ENCODE peak calls at places on chromosome 3, in eight cellular contexts. One of them, this sample, is unnamed.

GRCh38 chr3:170862618-170863374 is 7.2 kb downstream of the RPL22L1 start:
- DNase-seq in A549: no peak
- DNase-seq in fibroblast of pulmonary artery: peak
- DNase-seq in body of pancreas: no peak
- DNase-seq in astrocyte of the cerebellum: no peak
- DNase-seq in fibroblast of lung: peak
- DNase-seq in HL-60: no peak
- DNase-seq in cardiac fibroblast: peak
- DNase-seq in this sample: no peak

GRCh38 chr3:1528621-1529020 is 435.8 kb downstream of the CNTN6 start:
- DNase-seq in cardiac fibroblast: no peak
- DNase-seq in A549: no peak
- DNase-seq in HL-60: no peak
- DNase-seq in fibroblast of lung: no peak
- DNase-seq in body of pancreas: no peak
- DNase-seq in fibroblast of pulmonary artery: no peak
- DNase-seq in astrocyte of the cerebellum: no peak
- DNase-seq in this sample: no peak

GRCh38 chr3:193732391-193732790 is 139.4 kb downstream of the OPA1 start:
- DNase-seq in cardiac fibroblast: peak
- DNase-seq in fibroblast of lung: peak
- DNase-seq in body of pancreas: no peak
- DNase-seq in A549: peak
- DNase-seq in HL-60: no peak
- DNase-seq in fibroblast of pulmonary artery: peak
- DNase-seq in astrocyte of the cerebellum: peak
- DNase-seq in this sample: no peak

GRCh38 chr3:188362405-188362831 is 208.5 kb downstream of the LPP start:
- DNase-seq in cardiac fibroblast: peak
- DNase-seq in A549: peak
- DNase-seq in astrocyte of the cerebellum: peak
- DNase-seq in fibroblast of lung: peak
- DNase-seq in fibroblast of pulmonary artery: peak
- DNase-seq in HL-60: no peak
- DNase-seq in body of pancreas: no peak
- DNase-seq in this sample: no peak

GRCh38 chr3:126908752-126909275 is 74.1 kb upstream of the PLXNA1 start:
- DNase-seq in HL-60: no peak
- DNase-seq in astrocyte of the cerebellum: no peak
- DNase-seq in fibroblast of pulmonary artery: no peak
- DNase-seq in cardiac fibroblast: no peak
- DNase-seq in A549: no peak
- DNase-seq in body of pancreas: no peak
- DNase-seq in fibroblast of lung: no peak
- DNase-seq in this sample: no peak

GRCh38 chr3:113117511-113118302 is 93.7 kb upstream of the BOC start:
- DNase-seq in fibroblast of pulmonary artery: peak
- DNase-seq in body of pancreas: no peak
- DNase-seq in HL-60: no peak
- DNase-seq in fibroblast of lung: peak
- DNase-seq in cardiac fibroblast: peak
- DNase-seq in A549: no peak
- DNase-seq in astrocyte of the cerebellum: no peak
- DNase-seq in this sample: no peak

GRCh38 chr3:143573904-143574303 is 274.4 kb downstream of the SLC9A9 start:
- DNase-seq in A549: no peak
- DNase-seq in HL-60: no peak
- DNase-seq in fibroblast of pulmonary artery: no peak
- DNase-seq in astrocyte of the cerebellum: no peak
- DNase-seq in cardiac fibroblast: no peak
- DNase-seq in body of pancreas: no peak
- DNase-seq in fibroblast of lung: no peak
- DNase-seq in this sample: no peak

GRCh38 chr3:146581877-146582508 is 23.2 kb downstream of the PLSCR5 start:
- DNase-seq in fibroblast of pulmonary artery: peak
- DNase-seq in astrocyte of the cerebellum: no peak
- DNase-seq in fibroblast of lung: no peak
- DNase-seq in cardiac fibroblast: peak
- DNase-seq in HL-60: peak
- DNase-seq in A549: no peak
- DNase-seq in body of pancreas: no peak
- DNase-seq in this sample: no peak

GRCh38 chr3:100575704-100576103 is 33.7 kb upstream of the ADGRG7 start:
- DNase-seq in A549: no peak
- DNase-seq in cardiac fibroblast: no peak
- DNase-seq in fibroblast of pulmonary artery: no peak
- DNase-seq in HL-60: no peak
- DNase-seq in fibroblast of lung: no peak
- DNase-seq in astrocyte of the cerebellum: no peak
- DNase-seq in body of pancreas: no peak
- DNase-seq in this sample: no peak

GRCh38 chr3:29430558-29430971 is 149.7 kb downstream of the RBMS3 start:
- DNase-seq in fibroblast of lung: peak
- DNase-seq in astrocyte of the cerebellum: peak
- DNase-seq in cardiac fibroblast: peak
- DNase-seq in fibroblast of pulmonary artery: peak
- DNase-seq in HL-60: no peak
- DNase-seq in A549: no peak
- DNase-seq in body of pancreas: no peak
- DNase-seq in this sample: no peak

GRCh38 chr3:75171632-75172230 is 492.4 kb upstream of the FRG2C start:
- DNase-seq in body of pancreas: no peak
- DNase-seq in fibroblast of pulmonary artery: peak
- DNase-seq in cardiac fibroblast: peak
- DNase-seq in astrocyte of the cerebellum: no peak
- DNase-seq in A549: no peak
- DNase-seq in fibroblast of lung: peak
- DNase-seq in HL-60: no peak
- DNase-seq in this sample: no peak

GRCh38 chr3:153970735-153971347 is 150.3 kb upstream of the ARHGEF26 start:
- DNase-seq in HL-60: no peak
- DNase-seq in cardiac fibroblast: peak
- DNase-seq in astrocyte of the cerebellum: peak
- DNase-seq in A549: peak
- DNase-seq in fibroblast of lung: peak
- DNase-seq in body of pancreas: no peak
- DNase-seq in fibroblast of pulmonary artery: peak
- DNase-seq in this sample: no peak

GRCh38 chr3:632571-633170 is 436.1 kb downstream of the CHL1 start:
- DNase-seq in body of pancreas: peak
- DNase-seq in fibroblast of lung: peak
- DNase-seq in HL-60: peak
- DNase-seq in cardiac fibroblast: peak
- DNase-seq in A549: peak
- DNase-seq in astrocyte of the cerebellum: peak
- DNase-seq in fibroblast of pulmonary artery: peak
- DNase-seq in this sample: peak

GRCh38 chr3:30852833-30853232 is 41.6 kb downstream of the GADL1 start:
- DNase-seq in fibroblast of pulmonary artery: no peak
- DNase-seq in cardiac fibroblast: no peak
- DNase-seq in fibroblast of lung: no peak
- DNase-seq in HL-60: no peak
- DNase-seq in A549: no peak
- DNase-seq in astrocyte of the cerebellum: no peak
- DNase-seq in body of pancreas: no peak
- DNase-seq in this sample: no peak

GRCh38 chr3:105904251-105904650 is 35.4 kb upstream of the CBLB start:
- DNase-seq in astrocyte of the cerebellum: no peak
- DNase-seq in body of pancreas: no peak
- DNase-seq in fibroblast of lung: no peak
- DNase-seq in fibroblast of pulmonary artery: peak
- DNase-seq in A549: no peak
- DNase-seq in HL-60: no peak
- DNase-seq in cardiac fibroblast: no peak
- DNase-seq in this sample: no peak

GRCh38 chr3:105906345-105906744 is 37.5 kb upstream of the CBLB start:
- DNase-seq in body of pancreas: no peak
- DNase-seq in astrocyte of the cerebellum: no peak
- DNase-seq in fibroblast of lung: peak
- DNase-seq in fibroblast of pulmonary artery: no peak
- DNase-seq in HL-60: no peak
- DNase-seq in cardiac fibroblast: no peak
- DNase-seq in A549: no peak
- DNase-seq in this sample: no peak

GRCh38 chr3:105905328-105905727 is 36.5 kb upstream of the CBLB start:
- DNase-seq in HL-60: no peak
- DNase-seq in fibroblast of pulmonary artery: peak
- DNase-seq in cardiac fibroblast: no peak
- DNase-seq in fibroblast of lung: peak
- DNase-seq in astrocyte of the cerebellum: no peak
- DNase-seq in body of pancreas: no peak
- DNase-seq in A549: no peak
- DNase-seq in this sample: no peak

GRCh38 chr3:105906834-105907233 is 38.0 kb upstream of the CBLB start:
- DNase-seq in astrocyte of the cerebellum: no peak
- DNase-seq in fibroblast of pulmonary artery: peak
- DNase-seq in HL-60: peak
- DNase-seq in A549: no peak
- DNase-seq in fibroblast of lung: peak
- DNase-seq in cardiac fibroblast: peak
- DNase-seq in body of pancreas: peak
- DNase-seq in this sample: no peak

DNA sequence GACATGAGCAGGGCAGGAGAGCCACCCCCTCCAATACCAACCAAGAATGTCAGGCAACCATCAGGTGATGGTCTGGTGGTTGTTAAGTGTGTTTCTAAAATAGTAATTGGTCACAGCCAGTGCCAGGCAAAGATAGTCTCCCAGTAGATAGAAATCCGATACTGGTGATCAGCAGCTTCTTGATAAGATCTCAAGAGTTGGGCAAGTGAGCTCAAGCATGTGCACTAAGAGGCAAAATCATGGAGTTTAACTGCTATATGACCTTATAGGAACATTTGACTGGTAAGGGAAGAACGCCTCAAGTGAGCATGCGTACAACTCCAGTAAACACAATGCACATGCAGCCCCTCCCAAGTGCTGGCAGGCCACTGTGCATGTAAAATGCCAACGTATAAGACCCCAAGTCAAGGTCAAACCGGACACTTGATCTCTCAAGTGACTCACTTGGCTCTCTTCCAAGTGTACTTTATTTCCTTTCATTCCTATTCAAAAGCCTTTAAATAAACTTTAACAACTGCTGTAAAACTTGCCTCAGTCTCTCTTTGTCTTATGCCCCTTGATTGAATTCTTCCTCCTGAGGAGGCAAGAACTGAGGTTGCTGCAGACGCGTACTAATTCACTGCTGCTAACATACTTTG is 36.0 kb upstream of the CBLB start:
- DNase-seq in fibroblast of pulmonary artery: peak
- DNase-seq in cardiac fibroblast: peak
- DNase-seq in body of pancreas: no peak
- DNase-seq in astrocyte of the cerebellum: no peak
- DNase-seq in fibroblast of lung: peak
- DNase-seq in A549: no peak
- DNase-seq in HL-60: no peak
- DNase-seq in this sample: no peak
- H3K4me3 ChIP-seq in fibroblast of pulmonary artery: no peak
- H3K4me3 ChIP-seq in cardiac fibroblast: no peak
- H3K4me3 ChIP-seq in body of pancreas: no peak
- H3K4me3 ChIP-seq in astrocyte of the cerebellum: no peak
- H3K4me3 ChIP-seq in fibroblast of lung: no peak
- H3K4me3 ChIP-seq in A549: no peak
- H3K4me3 ChIP-seq in HL-60: no peak
- H3K4me3 ChIP-seq in this sample: no peak

DNA sequence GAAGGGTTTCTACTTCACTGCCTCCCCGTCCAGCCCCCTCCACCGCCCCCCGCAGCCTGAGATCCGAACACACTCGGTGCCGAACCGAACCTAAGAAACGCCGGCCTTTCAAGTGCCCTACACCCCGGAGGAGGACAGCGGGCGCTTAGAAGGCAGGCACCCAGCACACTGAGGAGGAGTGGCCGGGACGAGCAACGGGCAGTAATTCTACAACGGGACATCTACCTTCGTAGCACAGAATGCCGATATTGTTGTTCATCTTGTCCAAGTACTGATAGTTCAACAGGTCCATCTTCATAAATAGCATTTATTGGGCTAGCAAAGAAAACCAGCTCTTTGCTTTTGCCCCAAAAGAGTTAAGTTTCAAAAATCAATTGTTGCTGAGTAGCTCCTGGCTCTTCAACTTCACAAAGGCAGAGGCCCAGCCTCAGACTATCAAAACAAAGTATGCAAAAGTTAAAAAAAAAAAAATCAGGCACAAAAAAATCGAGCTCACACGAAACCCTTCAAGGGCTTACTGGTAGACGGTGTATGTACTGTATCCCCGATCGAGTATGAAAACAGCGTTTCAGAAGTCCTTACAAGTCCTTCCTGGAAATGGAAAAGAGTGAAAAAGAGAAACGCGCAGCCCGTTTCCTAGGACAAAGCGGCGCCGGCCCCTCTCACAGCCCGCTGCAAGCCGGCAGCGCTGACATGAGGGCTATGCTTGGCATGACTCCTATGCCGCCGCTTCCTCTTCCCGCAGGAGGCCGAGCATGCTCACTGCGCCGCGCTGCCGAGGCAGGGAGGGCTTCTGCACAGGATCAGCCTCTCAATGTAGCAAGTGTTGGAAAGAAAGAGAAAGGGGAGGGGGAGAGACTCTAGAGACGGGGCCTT is at the start of gene VGLL4:
- DNase-seq in cardiac fibroblast: peak
- DNase-seq in fibroblast of lung: peak
- DNase-seq in HL-60: peak
- DNase-seq in A549: peak
- DNase-seq in astrocyte of the cerebellum: peak
- DNase-seq in fibroblast of pulmonary artery: peak
- DNase-seq in body of pancreas: peak
- DNase-seq in this sample: peak
- H3K4me3 ChIP-seq in cardiac fibroblast: peak
- H3K4me3 ChIP-seq in fibroblast of lung: peak
- H3K4me3 ChIP-seq in HL-60: peak
- H3K4me3 ChIP-seq in A549: peak
- H3K4me3 ChIP-seq in astrocyte of the cerebellum: peak
- H3K4me3 ChIP-seq in fibroblast of pulmonary artery: peak
- H3K4me3 ChIP-seq in body of pancreas: peak
- H3K4me3 ChIP-seq in this sample: peak

GRCh38 chr3:158781859-158782258 is 20.0 kb upstream of the MFSD1 start:
- DNase-seq in A549: no peak
- DNase-seq in fibroblast of lung: no peak
- DNase-seq in body of pancreas: no peak
- DNase-seq in cardiac fibroblast: no peak
- DNase-seq in HL-60: no peak
- DNase-seq in astrocyte of the cerebellum: no peak
- DNase-seq in fibroblast of pulmonary artery: no peak
- DNase-seq in this sample: no peak
- H3K4me3 ChIP-seq in A549: no peak
- H3K4me3 ChIP-seq in fibroblast of lung: no peak
- H3K4me3 ChIP-seq in body of pancreas: no peak
- H3K4me3 ChIP-seq in cardiac fibroblast: no peak
- H3K4me3 ChIP-seq in HL-60: no peak
- H3K4me3 ChIP-seq in astrocyte of the cerebellum: no peak
- H3K4me3 ChIP-seq in fibroblast of pulmonary artery: no peak
- H3K4me3 ChIP-seq in this sample: no peak

GRCh38 chr3:54262943-54263342 is 140.6 kb downstream of the CACNA2D3 start:
- DNase-seq in fibroblast of pulmonary artery: no peak
- DNase-seq in astrocyte of the cerebellum: no peak
- DNase-seq in fibroblast of lung: no peak
- DNase-seq in body of pancreas: no peak
- DNase-seq in cardiac fibroblast: no peak
- DNase-seq in A549: no peak
- DNase-seq in HL-60: no peak
- DNase-seq in this sample: no peak

GRCh38 chr3:54262541-54262940 is 140.2 kb downstream of the CACNA2D3 start:
- DNase-seq in fibroblast of lung: no peak
- DNase-seq in body of pancreas: no peak
- DNase-seq in cardiac fibroblast: no peak
- DNase-seq in A549: no peak
- DNase-seq in fibroblast of pulmonary artery: no peak
- DNase-seq in astrocyte of the cerebellum: no peak
- DNase-seq in HL-60: peak
- DNase-seq in this sample: no peak

GRCh38 chr3:54264050-54264449 is 141.7 kb downstream of the CACNA2D3 start:
- DNase-seq in fibroblast of lung: no peak
- DNase-seq in cardiac fibroblast: no peak
- DNase-seq in astrocyte of the cerebellum: no peak
- DNase-seq in body of pancreas: no peak
- DNase-seq in fibroblast of pulmonary artery: no peak
- DNase-seq in A549: no peak
- DNase-seq in HL-60: no peak
- DNase-seq in this sample: no peak
- H3K4me3 ChIP-seq in fibroblast of lung: no peak
- H3K4me3 ChIP-seq in cardiac fibroblast: no peak
- H3K4me3 ChIP-seq in astrocyte of the cerebellum: no peak
- H3K4me3 ChIP-seq in body of pancreas: no peak
- H3K4me3 ChIP-seq in fibroblast of pulmonary artery: no peak
- H3K4me3 ChIP-seq in A549: no peak
- H3K4me3 ChIP-seq in HL-60: no peak
- H3K4me3 ChIP-seq in this sample: no peak

This sample was measured in colonic mucosa.